ENCODE peak calls at places on chromosomes 7 and 10, in four cellular contexts. A is SK-N-SH, E is GM12878, M is HepG2. U is an unnamed sample. For H4K20me1, the result is how much of the 10 kb centered on the place peaks cover.

GRCh38 chr7:28203498-28204240 is 23.1 kb upstream of the JAZF1 start:
- DNase-seq in E (no peak), A (no peak), M (no peak), U (no peak)

GRCh38 chr10:36603688-36604087 is 521.7 kb upstream of the ANKRD30A start:
- DNase-seq in E (no peak), M (no peak), A (no peak), U (no peak)

GRCh38 chr10:48811917-48812316 is 127.2 kb downstream of the WDFY4 start:
- DNase-seq in E (no peak), A (no peak), M (no peak), U (no peak)

GRCh38 chr7:55552320-55553086 is 19.8 kb downstream of the VOPP1 start:
- DNase-seq in E (no peak), A (no peak), M (no peak), U (no peak)

GRCh38 chr7:28020302-28020940 is 160.2 kb downstream of the JAZF1 start:
- DNase-seq in A (peak), E (peak), M (peak), U (peak)

GRCh38 chr10:17375936-17376584 is 78.3 kb downstream of the ST8SIA6 start:
- DNase-seq in A (peak), M (peak), E (no peak), U (peak)

GRCh38 chr7:27157717-27158431 is 1.4 kb upstream of the HOXA7 start:
- DNase-seq in E (no peak), A (no peak), M (no peak), U (no peak)

GRCh38 chr10:46534828-46535524 is 21.5 kb downstream of the GPRIN2 start:
- DNase-seq in M (no peak), A (no peak), E (no peak), U (no peak)

GRCh38 chr10:25556457-25556856 is 377.6 kb upstream of the MYO3A start:
- DNase-seq in A (no peak), E (no peak), M (no peak), U (no peak)

GRCh38 chr7:104442461-104442860 is 114.1 kb downstream of the LHFPL3 start:
- DNase-seq in E (no peak), A (no peak), M (no peak), U (no peak)

GRCh38 chr10:19620867-19621266 is 195.4 kb upstream of the PLXDC2 start:
- DNase-seq in M (no peak), A (no peak), E (no peak), U (no peak)

GRCh38 chr7:42913591-42913990 is 1.7 kb upstream of the C7orf25 start:
- DNase-seq in E (no peak), A (no peak), M (no peak), U (peak)

GRCh38 chr10:102917314-102917961 is 656 bp upstream of the CNNM2 start:
- DNase-seq in A (peak), M (peak), E (no peak), U (peak)

GRCh38 chr10:102917962-102918816 is at the start of gene CNNM2:
- DNase-seq in A (peak), M (peak), E (peak), U (peak)

GRCh38 chr10:102919992-102920736 is 2.1 kb downstream of the CNNM2 start:
- DNase-seq in E (no peak), A (no peak), M (peak), U (no peak)

GRCh38 chr10:102919237-102919959 is 1.3 kb downstream of the CNNM2 start:
- DNase-seq in A (peak), M (peak), E (no peak), U (peak)

DNA sequence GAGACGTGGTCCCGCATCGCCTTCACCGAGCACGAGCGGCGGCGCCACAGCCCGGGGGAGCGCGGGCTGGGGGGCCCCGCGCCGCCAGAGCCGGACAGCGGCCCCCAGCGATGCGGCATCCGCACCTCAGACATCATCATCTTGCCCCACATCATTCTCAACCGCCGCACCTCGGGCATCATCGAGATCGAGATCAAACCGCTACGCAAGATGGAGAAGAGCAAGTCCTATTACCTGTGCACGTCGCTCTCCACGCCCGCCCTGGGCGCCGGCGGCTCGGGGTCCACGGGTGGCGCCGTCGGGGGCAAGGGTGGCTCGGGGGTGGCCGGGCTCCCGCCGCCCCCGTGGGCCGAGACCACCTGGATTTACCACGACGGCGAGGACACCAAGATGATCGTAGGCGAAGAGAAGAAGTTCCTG is 733 bp downstream of the CNNM2 start:
- DNase-seq in A (no peak), M (peak), E (no peak), U (peak)
- TF ChIP-seq NFIC in A (no peak), M (no peak), E (no peak), U (no peak)

GRCh38 chr7:92769361-92769633 is 67.1 kb downstream of the CDK6 start:
- DNase-seq in M (no peak), A (no peak), E (no peak), U (no peak)
- H4K20me1 ChIP-seq in M (under half), A (under half), E (under half), U (under half)

GRCh38 chr7:77954773-77955562 is 156.4 kb downstream of the PHTF2 start:
- DNase-seq in E (no peak), M (no peak), A (no peak), U (no peak)
- TF ChIP-seq NFIC in E (no peak), M (no peak), A (no peak), U (peak)

GRCh38 chr10:103845983-103846382 is 9.4 kb downstream of the SH3PXD2A start:
- DNase-seq in M (no peak), A (no peak), E (no peak), U (no peak)
- H4K20me1 ChIP-seq in M (under half), A (under half), E (under half), U (under half)

DNA sequence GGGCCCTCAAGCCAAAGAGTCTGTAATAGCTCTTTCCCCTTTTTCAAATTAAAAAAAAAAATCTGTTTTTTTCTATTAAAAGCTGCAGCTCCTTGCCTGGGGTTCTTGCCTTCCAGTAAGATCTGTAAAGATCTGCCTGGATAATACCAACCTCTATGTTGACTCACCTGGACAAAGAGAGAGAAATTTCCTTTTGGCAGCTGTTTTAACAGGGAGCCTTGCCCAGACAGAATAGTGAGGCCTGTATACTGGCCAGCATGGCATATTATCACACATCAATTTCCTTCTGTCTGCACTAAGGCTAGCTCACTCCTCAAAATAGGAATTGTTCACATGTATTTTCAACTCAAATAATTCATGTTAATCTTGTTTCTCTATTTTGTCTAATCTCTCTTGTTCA is 104.6 kb upstream of the LRGUK start:
- DNase-seq in A (no peak), E (no peak), M (no peak), U (no peak)
- TF ChIP-seq NFIC in A (no peak), E (no peak), M (no peak), U (no peak)

GRCh38 chr10:6170638-6171037 is 32.1 kb upstream of the PFKFB3 start:
- DNase-seq in M (no peak), A (no peak), E (no peak), U (no peak)

GRCh38 chr10:6175329-6176055 is 27.2 kb upstream of the PFKFB3 start:
- DNase-seq in A (peak), E (no peak), M (no peak), U (no peak)

GRCh38 chr10:6174201-6174874 is 28.4 kb upstream of the PFKFB3 start:
- DNase-seq in E (no peak), M (no peak), A (no peak), U (no peak)

GRCh38 chr10:6171891-6172354 is 30.8 kb upstream of the PFKFB3 start:
- DNase-seq in E (peak), M (no peak), A (no peak), U (no peak)

GRCh38 chr10:6173203-6173602 is 29.5 kb upstream of the PFKFB3 start:
- DNase-seq in M (peak), A (no peak), E (no peak), U (peak)
- H4K20me1 ChIP-seq in M (under half), A (under half), E (under half), U (half or more)

GRCh38 chr7:3453398-3453797 is 152.3 kb downstream of the SDK1 start:
- DNase-seq in E (no peak), A (no peak), M (no peak), U (no peak)
- TF ChIP-seq NFIC in E (no peak), A (no peak), M (no peak), U (no peak)

U was measured in K562.